ENCODE peak calls at places on chromosomes 3 and 15, in eight cellular contexts. C is A549, A is ovary, N is suprapubic skin, X is HepG2, U is stomach, E is upper lobe of left lung, O is sigmoid colon. D is an unnamed sample. For H3K9me3, the result is how much of the 10 kb centered on the place peaks cover.

GRCh38 chr3:57518276-57518914 is 25.7 kb downstream of the DNAH12 start:
- DNase-seq in C (no peak), A (no peak), N (no peak), X (no peak), U (no peak), E (no peak), O (no peak), D (no peak)

GRCh38 chr3:32175607-32176197 is 62.8 kb upstream of the CMTM8 start:
- DNase-seq in C (peak), A (no peak), N (no peak), X (peak), U (peak), E (no peak), O (no peak), D (no peak)

GRCh38 chr15:25850154-25851111 is 12.7 kb downstream of the ATP10A start:
- DNase-seq in C (peak), A (peak), N (peak), X (peak), U (peak), E (peak), O (peak), D (peak)

GRCh38 chr3:90129710-90130109 is 1022.3 kb downstream of the EPHA3 start:
- DNase-seq in C (no peak), A (no peak), N (no peak), X (no peak), U (no peak), E (no peak), O (no peak), D (no peak)

GRCh38 chr3:178117641-178118040 is 418.6 kb upstream of the KCNMB2 start:
- DNase-seq in C (no peak), A (no peak), N (no peak), X (no peak), U (no peak), E (no peak), O (no peak), D (no peak)

GRCh38 chr15:55993804-55994539 is 560 bp upstream of the NEDD4 start:
- DNase-seq in C (peak), A (no peak), N (no peak), X (peak), U (no peak), E (no peak), O (no peak), D (no peak)

GRCh38 chr15:80179025-80179759 is 26.4 kb downstream of the FAH start:
- DNase-seq in C (peak), A (no peak), N (no peak), X (no peak), U (peak), E (no peak), O (no peak), D (no peak)

GRCh38 chr3:126442099-126442848 is 33.4 kb downstream of the ZXDC start:
- DNase-seq in C (no peak), A (peak), N (no peak), X (no peak), U (peak), E (no peak), O (peak), D (no peak)

GRCh38 chr3:12961007-12961725 is 112.1 kb downstream of the IQSEC1 start:
- DNase-seq in C (no peak), A (no peak), N (no peak), X (no peak), U (no peak), E (no peak), O (no peak), D (no peak)

GRCh38 chr3:159977295-159977694 is 11.3 kb upstream of the IL12A start:
- DNase-seq in C (no peak), A (no peak), N (no peak), X (peak), U (no peak), E (no peak), O (no peak), D (peak)

GRCh38 chr3:85572426-85572825 is 613.6 kb downstream of the CADM2 start:
- DNase-seq in C (no peak), A (no peak), N (no peak), X (no peak), U (no peak), E (no peak), O (no peak), D (no peak)

GRCh38 chr3:114558271-114558670 is 264.4 kb downstream of the TIGIT start:
- DNase-seq in C (no peak), A (no peak), N (no peak), X (no peak), U (no peak), E (no peak), O (no peak), D (no peak)

GRCh38 chr3:13574798-13575451 is 26.0 kb downstream of the FBLN2 start:
- DNase-seq in C (no peak), A (no peak), N (peak), X (no peak), U (no peak), E (no peak), O (no peak), D (no peak)

GRCh38 chr3:45807133-45807532 is 10.8 kb upstream of the SLC6A20 start:
- DNase-seq in C (no peak), A (no peak), N (no peak), X (no peak), U (no peak), E (no peak), O (no peak), D (peak)

GRCh38 chr15:77481670-77482069 is 61.0 kb downstream of the HMG20A start:
- DNase-seq in C (no peak), A (no peak), N (no peak), X (no peak), U (no peak), E (no peak), O (no peak), D (no peak)

GRCh38 chr3:16864610-16865313 is 20.0 kb upstream of the PLCL2 start:
- DNase-seq in C (peak), A (no peak), N (no peak), X (peak), U (no peak), E (no peak), O (no peak), D (no peak)

GRCh38 chr3:55570361-55570760 is 83.3 kb upstream of the WNT5A start:
- DNase-seq in C (no peak), A (no peak), N (no peak), X (no peak), U (no peak), E (no peak), O (peak), D (no peak)

GRCh38 chr3:197592361-197593045 is 36.7 kb upstream of the BDH1 start:
- DNase-seq in C (no peak), A (no peak), N (no peak), X (no peak), U (no peak), E (no peak), O (no peak), D (no peak)

GRCh38 chr15:62436235-62436634 is 271.1 kb upstream of the C2CD4B start:
- DNase-seq in C (no peak), A (no peak), N (no peak), X (no peak), U (no peak), E (no peak), O (no peak), D (no peak)

GRCh38 chr15:97126556-97127233 is 796.2 kb downstream of the NR2F2 start:
- DNase-seq in C (no peak), A (no peak), N (no peak), X (no peak), U (no peak), E (no peak), O (no peak), D (no peak)

GRCh38 chr3:52355526-52355925 is 39.4 kb downstream of the DNAH1 start:
- DNase-seq in C (no peak), A (no peak), N (no peak), X (no peak), U (no peak), E (peak), O (no peak), D (no peak)

GRCh38 chr15:42091753-42092665 is 2.4 kb downstream of the PLA2G4D start:
- DNase-seq in C (no peak), A (no peak), N (no peak), X (peak), U (no peak), E (peak), O (no peak), D (no peak)

GRCh38 chr3:52004158-52004787 is 8.6 kb upstream of the RPL29 start:
- DNase-seq in C (no peak), A (no peak), N (no peak), X (peak), U (no peak), E (no peak), O (no peak), D (no peak)

GRCh38 chr15:75749820-75750219 is 37.2 kb upstream of the CSPG4 start:
- DNase-seq in C (no peak), A (no peak), N (peak), X (no peak), U (no peak), E (no peak), O (no peak), D (no peak)

GRCh38 chr3:78734048-78734637 is 1033.7 kb downstream of the ROBO1 start:
- DNase-seq in C (no peak), A (no peak), N (no peak), X (no peak), U (no peak), E (no peak), O (no peak), D (no peak)

GRCh38 chr3:57060089-57060829 is at the start of gene SPATA12:
- DNase-seq in C (peak), A (peak), N (peak), X (peak), U (peak), E (no peak), O (peak), D (no peak)

GRCh38 chr15:41018534-41018933 is 65.3 kb downstream of the CHAC1 start:
- DNase-seq in C (peak), A (no peak), N (no peak), X (no peak), U (peak), E (no peak), O (no peak), D (no peak)

GRCh38 chr3:52240059-52240885 is 1.3 kb upstream of the TWF2 start:
- DNase-seq in C (peak), A (peak), N (peak), X (peak), U (no peak), E (no peak), O (peak), D (no peak)

GRCh38 chr3:143302638-143303171 is 183.1 kb downstream of the CHST2 start:
- DNase-seq in C (peak), A (no peak), N (peak), X (no peak), U (no peak), E (no peak), O (no peak), D (no peak)

GRCh38 chr15:95247068-95247984 is 1016.0 kb downstream of the MCTP2 start:
- DNase-seq in C (peak), A (no peak), N (no peak), X (peak), U (peak), E (no peak), O (no peak), D (no peak)

GRCh38 chr3:50320853-50321145 is 1.7 kb downstream of the HYAL2 start:
- DNase-seq in C (no peak), A (no peak), N (no peak), X (no peak), U (no peak), E (no peak), O (no peak), D (no peak)

GRCh38 chr3:191237045-191237882 is 38.2 kb downstream of the OSTN start:
- DNase-seq in C (no peak), A (no peak), N (no peak), X (no peak), U (no peak), E (no peak), O (no peak), D (no peak)

GRCh38 chr3:191236635-191237034 is 37.6 kb downstream of the OSTN start:
- DNase-seq in C (no peak), A (no peak), N (no peak), X (no peak), U (no peak), E (no peak), O (no peak), D (no peak)

GRCh38 chr3:191239439-191240035 is 40.5 kb downstream of the OSTN start:
- DNase-seq in C (no peak), A (no peak), N (no peak), X (no peak), U (no peak), E (no peak), O (no peak), D (no peak)

GRCh38 chr3:191240432-191240831 is 41.4 kb downstream of the OSTN start:
- DNase-seq in C (no peak), A (no peak), N (no peak), X (no peak), U (no peak), E (no peak), O (no peak), D (no peak)

DNA sequence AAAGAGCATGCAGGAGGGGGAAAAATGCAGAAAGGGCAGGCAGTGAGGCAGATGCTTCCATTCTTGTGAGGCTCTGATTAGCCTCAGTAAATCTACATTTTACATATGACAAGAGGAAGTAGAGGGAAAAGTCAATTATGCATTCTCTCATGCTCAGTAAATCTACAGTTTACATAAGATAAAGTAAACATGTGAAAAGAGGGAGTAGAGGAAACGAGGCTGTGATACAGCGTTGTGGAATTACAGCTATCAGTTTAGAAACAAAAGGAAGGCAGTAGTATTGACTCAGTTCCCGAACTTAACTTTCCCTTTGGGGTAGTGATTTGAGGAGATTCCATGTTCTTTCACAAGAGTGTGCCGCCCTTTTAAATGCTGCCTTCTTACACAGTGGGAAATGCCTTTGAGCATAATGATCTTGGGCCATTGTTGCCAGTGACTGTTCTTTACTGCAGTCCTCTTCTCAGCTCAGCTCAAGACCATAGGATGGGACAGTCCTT is 39.3 kb downstream of the OSTN start:
- DNase-seq in C (peak), A (no peak), N (no peak), X (peak), U (no peak), E (no peak), O (no peak), D (no peak)
- TF ChIP-seq EP300 in C (no peak), A (no peak), N (no peak), X (no peak), U (no peak), E (no peak), O (no peak), D (no peak)

GRCh38 chr15:93983501-93983900 is 247.9 kb upstream of the MCTP2 start:
- DNase-seq in C (no peak), A (peak), N (no peak), X (no peak), U (no peak), E (no peak), O (no peak), D (no peak)

GRCh38 chr15:93985925-93986324 is 245.4 kb upstream of the MCTP2 start:
- DNase-seq in C (no peak), A (no peak), N (no peak), X (no peak), U (no peak), E (no peak), O (no peak), D (no peak)

GRCh38 chr15:93987068-93987467 is 244.3 kb upstream of the MCTP2 start:
- DNase-seq in C (no peak), A (no peak), N (no peak), X (no peak), U (no peak), E (no peak), O (no peak), D (no peak)

GRCh38 chr15:93985173-93985572 is 246.2 kb upstream of the MCTP2 start:
- DNase-seq in C (no peak), A (no peak), N (no peak), X (no peak), U (no peak), E (no peak), O (no peak), D (no peak)

GRCh38 chr15:93986400-93986984 is 244.9 kb upstream of the MCTP2 start:
- DNase-seq in C (no peak), A (no peak), N (no peak), X (no peak), U (no peak), E (no peak), O (no peak), D (no peak)
- H3K9me3 ChIP-seq in C (under half), A (under half), N (under half), X (under half), U (under half), E (under half), O (under half), D (under half)

GRCh38 chr3:116045251-116045770 is 400.0 kb downstream of the LSAMP start:
- DNase-seq in C (no peak), A (no peak), N (no peak), X (no peak), U (no peak), E (no peak), O (no peak), D (no peak)
- TF ChIP-seq EP300 in C (no peak), A (no peak), N (no peak), X (no peak), U (no peak), E (no peak), O (no peak), D (no peak)

GRCh38 chr3:46838301-46838700 is 24.9 kb downstream of the MYL3 start:
- DNase-seq in C (no peak), A (no peak), N (no peak), X (no peak), U (no peak), E (no peak), O (no peak), D (no peak)
- H3K9me3 ChIP-seq in C (under half), A (under half), N (under half), X (under half), U (half or more), E (under half), O (under half), D (under half)

GRCh38 chr15:86515625-86516024 is 436.0 kb downstream of the AGBL1 start:
- DNase-seq in C (no peak), A (no peak), N (no peak), X (no peak), U (no peak), E (no peak), O (no peak), D (no peak)
- TF ChIP-seq EP300 in C (no peak), A (no peak), N (no peak), X (no peak), U (no peak), E (no peak), O (no peak), D (no peak)

GRCh38 chr15:59243622-59244021 is 37.0 kb downstream of the LDHAL6B start:
- DNase-seq in C (no peak), A (no peak), N (no peak), X (no peak), U (no peak), E (no peak), O (no peak), D (no peak)

GRCh38 chr15:59245583-59245982 is 38.9 kb downstream of the LDHAL6B start:
- DNase-seq in C (no peak), A (no peak), N (no peak), X (no peak), U (no peak), E (no peak), O (no peak), D (no peak)

GRCh38 chr15:59247364-59247763 is 40.7 kb downstream of the LDHAL6B start:
- DNase-seq in C (peak), A (no peak), N (no peak), X (peak), U (peak), E (no peak), O (no peak), D (no peak)

GRCh38 chr15:59244337-59244736 is 37.7 kb downstream of the LDHAL6B start:
- DNase-seq in C (no peak), A (no peak), N (no peak), X (no peak), U (no peak), E (no peak), O (no peak), D (no peak)

GRCh38 chr15:59242649-59243048 is 36.0 kb downstream of the LDHAL6B start:
- DNase-seq in C (no peak), A (no peak), N (no peak), X (no peak), U (no peak), E (no peak), O (no peak), D (no peak)
- H3K9me3 ChIP-seq in C (under half), A (under half), N (under half), X (under half), U (under half), E (under half), O (under half), D (under half)

GRCh38 chr15:32029862-32030781 is at the start of gene CHRNA7:
- DNase-seq in C (peak), A (peak), N (peak), X (peak), U (peak), E (peak), O (peak), D (no peak)
- TF ChIP-seq EP300 in C (no peak), A (no peak), N (no peak), X (no peak), U (no peak), E (no peak), O (no peak), D (no peak)

DNA sequence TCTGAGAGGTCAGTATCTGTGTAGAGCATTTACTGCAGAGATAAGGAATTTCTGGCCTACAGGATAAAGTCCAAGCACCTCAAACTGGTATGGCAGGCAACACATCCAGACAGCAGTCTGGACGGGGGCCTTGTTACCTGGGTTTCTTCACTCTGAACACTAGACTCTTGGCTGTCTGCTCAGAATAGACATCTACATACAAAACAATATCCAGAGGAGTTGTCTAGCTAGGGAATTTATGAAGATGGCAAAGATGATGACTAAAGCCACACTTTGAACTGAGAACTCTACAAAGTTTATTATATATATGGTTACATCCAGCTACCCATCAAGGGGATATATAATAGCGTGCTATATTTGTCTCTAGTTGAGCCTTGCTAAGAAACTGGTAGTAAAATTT is 42.1 kb upstream of the CLRN1 start:
- DNase-seq in C (no peak), A (no peak), N (no peak), X (no peak), U (no peak), E (no peak), O (no peak), D (no peak)
- H3K9me3 ChIP-seq in C (under half), A (under half), N (under half), X (under half), U (under half), E (under half), O (under half), D (under half)

D was measured in esophagus muscularis mucosa.